ENCODE peak calls at places on chromosomes 3 and 15, in four cellular contexts. K is K562, U is HepG2, E is H1. R is an unnamed sample.

GRCh38 chr15:36218322-36218721 is 361.1 kb upstream of the CDIN1 start:
- DNase-seq in K (no peak), U (no peak), E (no peak), R (no peak)

GRCh38 chr15:58346361-58346760 is 85.4 kb upstream of the LIPC start:
- DNase-seq in K (no peak), U (no peak), E (no peak), R (no peak)

GRCh38 chr3:15164356-15164755 is 41.7 kb upstream of the CAPN7 start:
- DNase-seq in K (no peak), U (no peak), E (no peak), R (no peak)

GRCh38 chr15:76996526-76997401 is 1.8 kb downstream of the PSTPIP1 start:
- DNase-seq in K (no peak), U (no peak), E (no peak), R (peak)

GRCh38 chr15:36737430-36737891 is 158.0 kb downstream of the CDIN1 start:
- DNase-seq in K (no peak), U (no peak), E (no peak), R (peak)

GRCh38 chr3:50572801-50573371 is 3.6 kb downstream of the HEMK1 start:
- DNase-seq in K (no peak), U (no peak), E (no peak), R (no peak)

GRCh38 chr3:46881819-46882376 is 4.4 kb downstream of the PTH1R start:
- DNase-seq in K (peak), U (no peak), E (no peak), R (no peak)

GRCh38 chr3:126493731-126494130 is 18.0 kb upstream of the ZXDC start:
- DNase-seq in K (no peak), U (no peak), E (no peak), R (no peak)

GRCh38 chr15:52730594-52730993 is 51.4 kb upstream of the ATOSA start:
- DNase-seq in K (no peak), U (no peak), E (no peak), R (no peak)

GRCh38 chr3:22236490-22237271 is 485.7 kb upstream of the ZNF385D start:
- DNase-seq in K (no peak), U (no peak), E (no peak), R (no peak)

GRCh38 chr15:58746174-58746573 is 3.3 kb downstream of the ADAM10 start:
- DNase-seq in K (no peak), U (no peak), E (no peak), R (no peak)

GRCh38 chr3:188336178-188336577 is 182.2 kb downstream of the LPP start:
- DNase-seq in K (no peak), U (no peak), E (no peak), R (no peak)

GRCh38 chr15:60761505-60761845 is 282.5 kb upstream of the ICE2 start:
- DNase-seq in K (no peak), U (no peak), E (no peak), R (no peak)

GRCh38 chr3:4350789-4351163 is 47.6 kb downstream of the SETMAR start:
- DNase-seq in K (peak), U (peak), E (no peak), R (no peak)

GRCh38 chr3:81666502-81667121 is 94.8 kb downstream of the GBE1 start:
- DNase-seq in K (no peak), U (no peak), E (no peak), R (peak)

GRCh38 chr3:171162986-171163723 is 136.6 kb upstream of the SLC2A2 start:
- DNase-seq in K (peak), U (no peak), E (no peak), R (no peak)

GRCh38 chr3:181252626-181253025 is 263.1 kb upstream of the DNAJC19 start:
- DNase-seq in K (no peak), U (no peak), E (no peak), R (no peak)

GRCh38 chr3:72597043-72597442 is 251.2 kb downstream of the SHQ1 start:
- DNase-seq in K (no peak), U (no peak), E (no peak), R (no peak)

GRCh38 chr3:126348308-126348920 is 8.8 kb downstream of the KLF15 start:
- DNase-seq in K (peak), U (no peak), E (no peak), R (no peak)

GRCh38 chr15:56052389-56053045 is 59.1 kb upstream of the NEDD4 start:
- DNase-seq in K (peak), U (peak), E (no peak), R (peak)

GRCh38 chr15:73240864-73241499 is 127.8 kb downstream of the HCN4 start:
- DNase-seq in K (peak), U (peak), E (no peak), R (peak)

GRCh38 chr3:16186565-16186964 is 12.1 kb downstream of the GALNT15 start:
- DNase-seq in K (no peak), U (no peak), E (no peak), R (no peak)

GRCh38 chr15:60682615-60683014 is 203.7 kb upstream of the ICE2 start:
- DNase-seq in K (no peak), U (no peak), E (no peak), R (no peak)

GRCh38 chr15:27903405-27903804 is 195.7 kb downstream of the OCA2 start:
- DNase-seq in K (no peak), U (no peak), E (no peak), R (no peak)

DNA sequence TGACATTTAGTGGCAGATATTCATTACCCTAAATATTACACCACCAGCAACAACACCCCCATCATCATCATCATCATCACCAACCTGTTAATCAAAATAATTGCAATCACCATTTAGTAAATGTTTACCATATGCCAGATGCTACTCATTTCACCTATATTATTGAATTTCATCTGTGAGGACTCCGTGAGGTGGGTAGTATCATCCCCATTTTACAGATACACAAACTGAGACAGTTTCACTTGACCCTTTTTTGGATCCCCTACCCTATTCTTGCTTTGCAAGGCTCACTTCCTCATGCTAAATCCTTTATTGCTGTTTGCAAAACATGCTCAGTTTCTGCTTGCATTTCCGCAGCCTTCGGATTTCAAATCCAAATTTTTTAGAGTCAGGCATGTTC is 18.3 kb upstream of the DET1 start:
- DNase-seq in K (no peak), U (no peak), E (no peak), R (no peak)
- H3K9ac ChIP-seq in K (no peak), U (no peak), E (no peak), R (no peak)

GRCh38 chr3:146337991-146338390 is 87.1 kb upstream of the PLSCR4 start:
- DNase-seq in K (no peak), U (no peak), E (no peak), R (no peak)
- TF ChIP-seq JUN in K (no peak), U (no peak), E (no peak), R (no peak)

DNA sequence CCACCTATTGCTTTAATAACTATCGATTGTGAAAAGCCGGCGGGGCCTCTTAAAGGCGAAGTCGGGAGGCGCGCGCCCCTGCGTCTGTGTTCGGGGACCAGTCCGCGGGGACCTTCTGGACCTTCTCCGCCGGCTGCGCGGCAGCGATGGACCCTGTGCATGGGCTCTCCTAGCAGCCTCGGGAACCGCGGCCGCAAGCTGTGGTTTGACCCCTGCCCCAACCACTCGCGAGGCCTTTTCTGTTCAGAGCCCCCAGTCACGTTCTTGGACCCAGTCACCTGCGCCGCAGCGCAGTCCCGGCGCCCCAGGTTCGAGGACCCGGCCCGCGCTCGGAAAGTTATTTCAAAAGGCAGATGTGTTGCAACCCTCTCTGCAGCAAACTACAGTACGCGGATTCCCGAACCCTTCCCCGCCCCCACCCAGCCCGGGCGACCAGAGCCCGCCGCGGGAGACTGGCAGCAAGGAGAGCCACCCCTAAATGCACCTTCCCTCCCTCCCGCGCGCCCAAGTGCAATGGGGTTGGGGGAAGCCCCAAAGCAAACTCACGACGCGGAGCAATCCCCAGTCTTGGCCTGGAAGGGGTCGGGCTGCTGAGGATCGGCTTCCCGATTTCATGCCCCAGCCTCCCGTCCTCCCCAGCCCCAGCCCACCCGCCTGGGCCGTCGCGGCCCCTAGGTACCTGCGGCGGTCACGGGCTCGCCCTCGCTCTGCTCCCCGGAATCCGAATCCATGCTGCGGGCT is 671 bp downstream of the TNFAIP8L3 start:
- DNase-seq in K (no peak), U (peak), E (no peak), R (peak)
- TF ChIP-seq EZH2 in K (no peak), U (no peak), E (peak), R (no peak)

DNA sequence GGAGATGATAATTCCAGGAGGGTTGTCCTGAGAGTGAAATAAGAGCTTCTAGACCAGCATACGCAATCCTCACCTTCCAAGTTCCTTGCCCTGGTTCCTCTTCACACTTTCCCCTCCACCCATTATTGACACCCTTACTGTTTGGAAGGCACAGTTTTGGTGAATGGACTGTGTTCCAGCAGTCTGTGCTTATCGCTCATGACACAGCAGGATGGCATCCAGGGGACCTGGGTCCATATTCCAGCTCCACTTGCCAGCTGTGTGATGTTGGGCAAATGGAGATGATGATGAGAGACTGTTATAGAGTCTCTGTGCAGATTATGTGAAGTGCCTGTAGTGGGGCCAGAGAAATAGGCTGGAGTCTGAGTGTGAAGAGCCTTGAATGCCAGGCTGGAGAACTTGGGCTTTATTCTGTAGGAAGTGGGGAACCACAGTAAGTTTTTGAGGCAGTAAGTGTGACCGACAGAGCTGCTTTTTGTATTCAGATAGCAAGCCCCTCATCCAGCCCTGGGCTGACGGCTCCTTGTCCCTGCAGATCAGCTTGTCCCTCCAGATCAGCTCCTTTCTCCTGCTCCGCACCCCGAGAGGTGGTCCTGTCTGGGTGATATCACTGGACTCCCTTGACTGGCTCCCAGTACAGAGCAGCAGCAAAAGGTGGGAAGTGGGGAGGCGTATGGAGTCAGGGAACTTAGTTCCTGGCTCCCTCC is 8.1 kb downstream of the KBTBD13 start:
- DNase-seq in K (no peak), U (peak), E (no peak), R (no peak)
- H3K9ac ChIP-seq in K (no peak), U (no peak), E (no peak), R (no peak)

GRCh38 chr3:36701903-36702374 is 62.4 kb downstream of the DCLK3 start:
- DNase-seq in K (no peak), U (no peak), E (no peak), R (peak)
- TF ChIP-seq JUN in K (no peak), U (no peak), E (no peak), R (no peak)

GRCh38 chr3:55484741-55485207 is 2.3 kb downstream of the WNT5A start:
- DNase-seq in K (no peak), U (no peak), E (no peak), R (no peak)

GRCh38 chr3:55481918-55482495 is 5.1 kb downstream of the WNT5A start:
- DNase-seq in K (no peak), U (no peak), E (no peak), R (no peak)

GRCh38 chr3:55484191-55484644 is 2.9 kb downstream of the WNT5A start:
- DNase-seq in K (no peak), U (no peak), E (no peak), R (no peak)

GRCh38 chr3:55482496-55483195 is 4.5 kb downstream of the WNT5A start:
- DNase-seq in K (no peak), U (no peak), E (no peak), R (no peak)

DNA sequence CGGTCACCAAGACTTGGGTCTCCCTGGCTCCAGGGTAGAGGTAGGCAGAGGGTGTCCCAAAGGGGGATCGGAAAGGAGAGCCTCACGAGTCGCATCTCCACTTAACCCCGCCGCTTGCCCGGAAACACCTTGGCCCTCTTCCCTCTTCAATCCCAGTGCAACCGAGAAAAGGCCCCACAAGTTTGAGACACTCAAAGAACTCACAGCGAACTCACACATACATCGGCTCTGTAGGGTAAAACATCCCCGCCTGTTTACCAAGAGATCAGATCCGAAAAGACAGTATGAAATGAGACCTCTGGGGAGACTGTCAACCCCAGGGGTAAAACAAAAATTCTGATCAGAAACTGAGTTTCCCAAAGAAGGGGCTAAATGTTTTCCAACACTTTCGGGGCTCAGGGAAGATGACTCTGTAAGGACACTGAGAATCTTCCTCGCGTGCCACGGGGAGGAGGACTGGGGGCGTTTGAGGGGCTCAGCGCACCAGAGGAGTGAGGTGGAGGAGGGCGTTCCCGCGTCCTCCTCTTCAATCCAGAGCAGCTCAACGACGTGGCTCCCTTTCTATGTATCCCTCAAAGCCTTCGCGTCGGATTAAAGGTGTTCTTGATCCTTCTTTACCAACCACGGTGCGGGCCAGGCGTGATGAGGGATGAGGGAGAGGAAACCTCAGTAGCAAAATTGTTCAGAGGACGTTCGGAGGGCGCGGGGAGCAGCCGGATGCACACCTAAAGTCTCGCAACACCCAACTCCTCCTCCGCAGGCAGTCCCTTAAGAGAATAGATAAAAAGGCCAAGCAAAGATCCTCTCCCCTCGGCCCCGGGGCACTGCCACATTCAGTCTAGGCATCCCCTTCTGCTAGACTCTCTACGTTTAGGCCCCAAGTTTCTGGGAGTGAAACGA is 3.7 kb downstream of the WNT5A start:
- DNase-seq in K (no peak), U (no peak), E (no peak), R (no peak)
- TF ChIP-seq EZH2 in K (no peak), U (no peak), E (peak), R (peak)

DNA sequence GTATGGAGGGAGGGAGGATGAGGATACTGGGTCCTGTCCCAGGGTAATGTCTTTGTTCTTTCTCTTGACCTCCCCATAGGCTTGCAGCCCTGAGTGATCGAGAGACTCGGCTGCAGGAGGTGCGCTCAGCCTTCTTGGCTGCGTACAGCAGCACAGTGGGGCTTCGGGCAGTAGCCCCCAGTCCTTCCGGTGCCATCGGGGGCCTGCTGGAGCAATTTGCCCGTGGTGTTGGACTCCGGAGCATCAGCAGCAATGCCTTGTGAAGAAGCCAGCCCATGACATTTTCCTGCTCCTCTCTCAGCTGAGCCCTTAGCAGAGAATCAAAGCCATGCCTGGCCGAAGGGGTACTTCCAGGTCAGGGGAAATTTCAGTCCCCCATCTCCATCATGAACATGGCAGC is 1.9 kb upstream of the CPNE9 start:
- DNase-seq in K (no peak), U (no peak), E (no peak), R (no peak)
- H3K9ac ChIP-seq in K (no peak), U (no peak), E (no peak), R (no peak)

GRCh38 chr3:100096866-100097265 is 17.4 kb downstream of the FILIP1L start:
- DNase-seq in K (no peak), U (no peak), E (no peak), R (no peak)
- TF ChIP-seq JUN in K (no peak), U (no peak), E (no peak), R (no peak)

DNA sequence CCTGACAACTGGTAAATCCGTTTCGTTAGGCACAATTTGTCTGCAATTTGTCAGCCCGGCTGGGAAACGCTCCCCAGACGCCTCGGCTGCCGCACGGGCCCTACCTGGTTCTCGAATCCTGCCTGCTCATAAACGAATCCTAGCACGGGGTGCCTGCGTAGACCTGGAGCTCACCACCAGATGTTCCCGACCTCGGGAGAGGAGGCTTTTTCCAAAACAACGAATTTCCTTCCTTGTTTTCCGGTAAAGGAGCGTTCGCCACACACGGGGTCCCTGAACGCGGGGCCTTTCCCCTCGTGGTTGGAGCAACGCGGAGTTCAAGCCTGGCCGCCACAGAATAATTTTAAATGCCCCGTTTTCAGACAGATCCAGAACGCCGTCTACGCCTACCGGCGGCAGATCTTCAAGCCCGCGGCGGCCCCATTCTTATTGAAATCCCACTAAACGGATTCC is 1.1 kb downstream of the GATA2 start:
- DNase-seq in K (no peak), U (no peak), E (no peak), R (peak)
- TF ChIP-seq EZH2 in K (no peak), U (no peak), E (peak), R (no peak)

GRCh38 chr3:71005797-71006321 is 577.7 kb downstream of the FOXP1 start:
- DNase-seq in K (no peak), U (no peak), E (no peak), R (peak)

GRCh38 chr3:70999730-71000129 is 583.8 kb downstream of the FOXP1 start:
- DNase-seq in K (no peak), U (no peak), E (no peak), R (peak)

GRCh38 chr3:71002298-71002697 is 581.2 kb downstream of the FOXP1 start:
- DNase-seq in K (no peak), U (no peak), E (no peak), R (no peak)

GRCh38 chr3:71000483-71000882 is 583.0 kb downstream of the FOXP1 start:
- DNase-seq in K (no peak), U (no peak), E (no peak), R (no peak)

GRCh38 chr3:71001303-71001702 is 582.2 kb downstream of the FOXP1 start:
- DNase-seq in K (no peak), U (no peak), E (no peak), R (no peak)
- H3K9ac ChIP-seq in K (no peak), U (no peak), E (no peak), R (no peak)